ENCODE peak calls at places on chromosomes 1 and 21, in seven cellular contexts. C is effector memory CD4-positive, alpha-beta T cell; N is GM06990; S is HFF-Myc; X is GM12865; R is brain microvascular endothelial cell; P is BE2C. J is an unnamed sample.

GRCh38 chr1:111446967-111447892 is 1.8 kb downstream of the WDR77 start:
- DNase-seq in C (no peak), N (no peak), S (no peak), X (peak; percentile 14), R (no peak), P (no peak), J (no peak)

GRCh38 chr21:38925923-38926322 is 120.2 kb downstream of the ETS2 start:
- DNase-seq in C (no peak), N (no peak), S (peak; percentile 65), X (no peak), R (peak; percentile 82), P (no peak), J (peak; percentile 92)

GRCh38 chr1:193070942-193071341 is 11.5 kb downstream of the RO60 start:
- DNase-seq in C (no peak), N (no peak), S (no peak), X (peak; percentile 59), R (peak; percentile 50), P (no peak), J (no peak)

GRCh38 chr1:2212542-2213491 is 15.3 kb upstream of the SKI start:
- DNase-seq in C (peak; percentile 41), N (no peak), S (peak; percentile 94), X (no peak), R (peak; percentile 97), P (peak; percentile 83), J (peak; percentile 95)

GRCh38 chr1:6249732-6250689 is 6.0 kb downstream of the HES3 start:
- DNase-seq in C (no peak), N (no peak), S (no peak), X (no peak), R (no peak), P (no peak), J (no peak)

GRCh38 chr1:116694524-116694923 is 27.0 kb upstream of the IGSF3 start:
- DNase-seq in C (no peak), N (no peak), S (no peak), X (no peak), R (no peak), P (no peak), J (peak; percentile 77)

GRCh38 chr21:44713130-44713529 is 1.8 kb upstream of the TSPEAR start:
- DNase-seq in C (no peak), N (no peak), S (no peak), X (no peak), R (no peak), P (no peak), J (no peak)

GRCh38 chr1:213409971-213410370 is 358.9 kb downstream of the RPS6KC1 start:
- DNase-seq in C (no peak), N (no peak), S (no peak), X (no peak), R (no peak), P (no peak), J (no peak)

GRCh38 chr1:93817819-93818569 is 61.0 kb downstream of the DNTTIP2 start:
- DNase-seq in C (peak; percentile 23), N (no peak), S (no peak), X (no peak), R (no peak), P (no peak), J (no peak)

GRCh38 chr21:45412909-45413581 is 8.1 kb downstream of the COL18A1 start:
- DNase-seq in C (no peak), N (no peak), S (no peak), X (no peak), R (no peak), P (peak; percentile 10), J (no peak)

GRCh38 chr1:106173101-106173500 is 883.4 kb upstream of the PRMT6 start:
- DNase-seq in C (no peak), N (no peak), S (no peak), X (no peak), R (no peak), P (no peak), J (no peak)

GRCh38 chr1:236741757-236742156 is 53.3 kb upstream of the MTR start:
- DNase-seq in C (no peak), N (no peak), S (no peak), X (no peak), R (no peak), P (peak; percentile 24), J (no peak)

GRCh38 chr1:15181564-15181963 is 28.0 kb downstream of the TMEM51 start:
- DNase-seq in C (no peak), N (no peak), S (no peak), X (peak; percentile 59), R (no peak), P (no peak), J (no peak)

GRCh38 chr1:218336353-218336752 is 8.8 kb upstream of the TGFB2 start:
- DNase-seq in C (no peak), N (no peak), S (no peak), X (no peak), R (peak; percentile 52), P (peak; percentile 67), J (peak; percentile 25)

GRCh38 chr1:93148001-93148400 is 32.2 kb downstream of the TMED5 start:
- DNase-seq in C (no peak), N (no peak), S (no peak), X (no peak), R (peak; percentile 60), P (no peak), J (peak; percentile 66)

GRCh38 chr1:39081266-39082139 is 55.4 kb downstream of the NDUFS5 start:
- DNase-seq in C (no peak), N (peak; percentile 36), S (no peak), X (no peak), R (no peak), P (peak; percentile 18), J (no peak)

GRCh38 chr1:87305762-87306161 is 22.9 kb upstream of the LMO4 start:
- DNase-seq in C (no peak), N (no peak), S (peak; percentile 27), X (no peak), R (no peak), P (no peak), J (peak; percentile 34)

GRCh38 chr1:145720878-145721671 is 1.8 kb downstream of the CD160 start:
- DNase-seq in C (peak; percentile 47), N (peak; percentile 70), S (no peak), X (peak; percentile 70), R (peak; percentile 38), P (peak; percentile 76), J (peak; percentile 55)
- H3K4me3 ChIP-seq in C (peak overlapping the region; percentile 39), N (peak overlapping the region; percentile 20), S (peak overlapping the region; percentile 18), X (no peak overlapping the region), R (peak overlapping the region; percentile 57), P (peak overlapping the region; percentile 53), J (peak overlapping the region; percentile 41)

DNA sequence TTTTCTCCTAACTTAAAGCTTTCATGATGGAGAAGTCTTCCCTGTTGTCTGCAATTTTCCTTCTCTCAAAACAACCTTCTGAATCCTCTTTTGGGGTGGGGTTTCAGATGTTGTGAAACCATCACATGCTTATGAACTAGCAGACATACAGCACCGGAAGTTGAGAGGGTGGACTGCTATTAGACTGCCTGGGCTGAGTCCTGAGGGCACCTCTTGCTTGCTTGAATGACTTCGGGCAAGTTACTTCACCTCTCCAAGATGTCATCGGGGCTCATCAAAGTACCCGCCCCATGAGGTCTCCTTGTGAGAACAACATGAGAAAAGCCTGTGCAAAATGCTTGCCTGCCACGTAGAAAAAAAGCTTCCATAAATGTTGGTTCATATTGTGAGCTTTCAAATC is 89.6 kb downstream of the CCDC185 start:
- DNase-seq in C (no peak), N (no peak), S (no peak), X (peak; percentile 46), R (no peak), P (no peak), J (no peak)
- H3K4me3 ChIP-seq in C (no peak overlapping the region), N (no peak overlapping the region), S (no peak overlapping the region), X (no peak overlapping the region), R (no peak overlapping the region), P (no peak overlapping the region), J (no peak overlapping the region)

GRCh38 chr1:227586733-227587132 is 23.4 kb downstream of the ZNF678 start:
- DNase-seq in C (no peak), N (no peak), S (no peak), X (no peak), R (no peak), P (no peak), J (no peak)
- H3K4me3 ChIP-seq in C (no peak overlapping the region), N (no peak overlapping the region), S (no peak overlapping the region), X (no peak overlapping the region), R (no peak overlapping the region), P (no peak overlapping the region), J (no peak overlapping the region)

GRCh38 chr1:158999301-159000069 is 10.2 kb upstream of the IFI16 start:
- DNase-seq in C (no peak), N (no peak), S (peak; percentile 92), X (no peak), R (peak; percentile 92), P (peak; percentile 63), J (peak; percentile 96)

GRCh38 chr1:159000070-159000409 is 9.7 kb upstream of the IFI16 start:
- DNase-seq in C (no peak), N (no peak), S (no peak), X (no peak), R (no peak), P (no peak), J (no peak)

GRCh38 chr1:158998781-158999161 is 10.9 kb upstream of the IFI16 start:
- DNase-seq in C (no peak), N (no peak), S (no peak), X (peak; percentile 82), R (peak; percentile 46), P (peak; percentile 52), J (peak; percentile 68)

GRCh38 chr1:158996998-158997397 is 12.7 kb upstream of the IFI16 start:
- DNase-seq in C (no peak), N (no peak), S (no peak), X (no peak), R (no peak), P (no peak), J (no peak)

GRCh38 chr1:158998037-158998780 is 11.5 kb upstream of the IFI16 start:
- DNase-seq in C (no peak), N (no peak), S (no peak), X (no peak), R (no peak), P (no peak), J (no peak)
- H3K4me3 ChIP-seq in C (peak overlapping the region; percentile 13), N (no peak overlapping the region), S (peak overlapping the region; percentile 48), X (no peak overlapping the region), R (no peak overlapping the region), P (peak overlapping the region; percentile 74), J (no peak overlapping the region)

DNA sequence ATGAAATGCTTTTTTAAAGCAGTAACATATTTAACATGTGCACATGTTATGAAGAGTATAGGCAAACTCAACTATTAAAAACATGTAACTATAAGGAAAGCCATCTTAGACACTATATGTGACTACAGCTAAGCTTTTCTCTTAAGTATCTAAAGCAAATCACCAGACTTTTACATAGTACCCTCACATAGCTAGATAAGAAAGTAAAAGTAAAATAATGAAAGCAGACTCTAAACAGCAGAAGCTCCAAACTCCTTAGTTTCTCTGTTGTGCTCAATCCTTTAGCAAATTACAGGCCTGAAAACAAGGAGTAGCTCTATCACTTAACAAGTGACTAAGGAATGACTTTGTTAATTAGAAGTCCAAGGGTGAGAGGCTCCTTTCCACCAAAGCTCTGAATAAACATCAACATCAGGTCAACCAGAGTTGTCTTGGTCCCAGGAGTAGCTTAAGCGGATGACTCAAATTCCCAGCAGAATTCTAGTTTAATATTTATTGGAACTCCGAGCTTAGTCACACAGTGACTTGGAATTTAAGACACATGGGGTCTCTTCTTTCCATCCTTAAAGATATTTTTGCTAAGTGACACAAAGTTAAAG is 6.0 kb downstream of the NRIP1 start:
- DNase-seq in C (no peak), N (no peak), S (no peak), X (no peak), R (peak; percentile 52), P (no peak), J (peak; percentile 88)
- H3K4me3 ChIP-seq in C (no peak overlapping the region), N (no peak overlapping the region), S (peak overlapping the region; percentile 16), X (peak overlapping the region; percentile 15), R (no peak overlapping the region), P (peak overlapping the region; percentile 7), J (peak overlapping the region; percentile 8)

J was measured in fibroblast of mammary gland.